ENCODE peak calls at places on chromosomes 3 and 15, in eight cellular contexts. V is naive thymus-derived CD4-positive, alpha-beta T cell; Q is MM.1S; R is A673; M is esophagus squamous epithelium; U is psoas muscle; K is body of pancreas; P is GM23248. W is an unnamed sample. For H3K27me3, the result is how much of the 10 kb centered on the place peaks cover.

GRCh38 chr3:69031635-69032034 is 18.2 kb upstream of the EOGT start:
- DNase-seq in R (no peak), U (no peak), Q (no peak), P (no peak), K (no peak), M (no peak), V (no peak), W (no peak)

GRCh38 chr15:33968224-33968623 is at the start of gene CHRM5:
- DNase-seq in U (no peak), P (no peak), Q (no peak), M (no peak), R (no peak), V (no peak), K (no peak), W (no peak)

GRCh38 chr3:105793040-105793439 is 75.8 kb downstream of the CBLB start:
- DNase-seq in Q (no peak), K (no peak), V (no peak), U (no peak), P (no peak), R (no peak), M (no peak), W (no peak)

GRCh38 chr3:125280966-125281365 is 68.4 kb upstream of the SLC12A8 start:
- DNase-seq in Q (no peak), V (no peak), P (peak), K (no peak), M (no peak), U (no peak), R (peak), W (peak)

GRCh38 chr15:50202003-50202402 is 20.0 kb downstream of the SLC27A2 start:
- DNase-seq in R (no peak), M (no peak), V (no peak), Q (no peak), U (no peak), P (no peak), K (no peak), W (no peak)

GRCh38 chr3:159792070-159792469 is 196.6 kb upstream of the IL12A start:
- DNase-seq in U (no peak), V (no peak), M (no peak), Q (no peak), R (no peak), P (no peak), K (no peak), W (no peak)

GRCh38 chr3:149808209-149808829 is 4.7 kb upstream of the RNF13 start:
- DNase-seq in V (peak), R (peak), P (peak), M (no peak), K (peak), U (peak), Q (peak), W (peak)

GRCh38 chr3:194579091-194579606 is 54.1 kb downstream of the TMEM44 start:
- DNase-seq in M (no peak), Q (no peak), V (no peak), P (no peak), U (no peak), R (no peak), K (no peak), W (peak)

GRCh38 chr3:11553436-11554235 is 90.1 kb downstream of the VGLL4 start:
- DNase-seq in P (no peak), M (no peak), K (peak), V (no peak), Q (no peak), R (no peak), U (peak), W (no peak)

GRCh38 chr15:67065531-67066005 is at the start of gene SMAD3:
- DNase-seq in V (peak), M (peak), Q (peak), U (peak), P (peak), R (peak), K (peak), W (peak)

GRCh38 chr3:17307482-17307881 is 422.7 kb downstream of the PLCL2 start:
- DNase-seq in V (no peak), P (no peak), R (no peak), M (no peak), U (no peak), K (no peak), Q (peak), W (peak)

GRCh38 chr15:32688151-32688639 is 29.6 kb upstream of the GREM1 start:
- DNase-seq in K (peak), R (no peak), M (no peak), V (no peak), U (no peak), Q (no peak), P (peak), W (no peak)

GRCh38 chr3:72015463-72015862 is 230.5 kb upstream of the PROK2 start:
- DNase-seq in K (no peak), Q (no peak), R (no peak), U (no peak), P (no peak), V (no peak), M (no peak), W (peak)

GRCh38 chr3:137709011-137709601 is 55.0 kb upstream of the SOX14 start:
- DNase-seq in M (no peak), U (no peak), Q (peak), K (no peak), P (peak), V (no peak), R (peak), W (peak)

GRCh38 chr3:70726966-70727365 is 414.5 kb upstream of the MDFIC2 start:
- DNase-seq in V (no peak), K (no peak), U (no peak), M (no peak), P (peak), R (no peak), Q (no peak), W (no peak)

GRCh38 chr3:155084567-155084966 is 4.4 kb downstream of the MME start:
- DNase-seq in R (no peak), P (no peak), Q (no peak), M (no peak), U (no peak), K (no peak), V (no peak), W (no peak)

GRCh38 chr3:65945953-65946352 is 92.8 kb downstream of the MAGI1 start:
- DNase-seq in Q (no peak), M (no peak), U (no peak), K (no peak), V (no peak), P (no peak), R (no peak), W (no peak)

GRCh38 chr3:46407976-46408375 is 917 bp downstream of the CCRL2 start:
- DNase-seq in U (peak), R (no peak), V (no peak), Q (no peak), K (no peak), P (peak), M (no peak), W (peak)

GRCh38 chr15:69511015-69511414 is 58.4 kb downstream of the RPLP1 start:
- DNase-seq in R (no peak), V (no peak), M (no peak), Q (no peak), U (no peak), P (no peak), K (no peak), W (no peak)

GRCh38 chr3:146184616-146185015 is 23.6 kb upstream of the PLOD2 start:
- DNase-seq in R (no peak), Q (no peak), P (peak), V (no peak), U (no peak), M (no peak), K (peak), W (peak)

GRCh38 chr3:38649500-38650247 is at the start of gene SCN5A:
- DNase-seq in R (peak), M (no peak), K (peak), Q (peak), U (peak), V (peak), P (peak), W (peak)

GRCh38 chr3:186821429-186822367 is 15.4 kb upstream of the RFC4 start:
- DNase-seq in Q (peak), U (no peak), K (no peak), V (no peak), P (peak), R (peak), M (no peak), W (peak)

GRCh38 chr3:45777111-45777752 is 19.1 kb downstream of the SLC6A20 start:
- DNase-seq in U (no peak), K (no peak), V (no peak), P (no peak), M (no peak), R (no peak), Q (no peak), W (no peak)

GRCh38 chr3:128351476-128352085 is 115.1 kb downstream of the DNAJB8 start:
- DNase-seq in M (no peak), R (no peak), U (peak), V (no peak), P (no peak), Q (no peak), K (peak), W (no peak)

GRCh38 chr3:144590854-144591253 is 619.2 kb downstream of the DIPK2A start:
- DNase-seq in V (no peak), U (no peak), P (peak), K (no peak), R (peak), M (no peak), Q (no peak), W (no peak)
- H3K27ac ChIP-seq in V (no peak), U (no peak), P (peak), K (no peak), R (peak), M (no peak), Q (no peak), W (no peak)

GRCh38 chr3:74614133-74614967 is at the start of gene CNTN3:
- DNase-seq in U (peak), M (no peak), R (peak), P (peak), Q (no peak), K (peak), V (no peak), W (no peak)
- H3K27me3 ChIP-seq in U (under half), M (under half), R (under half), P (under half), Q (under half), K (under half), V (under half), W (under half)

GRCh38 chr15:41510728-41511127 is 2.9 kb downstream of the LTK start:
- DNase-seq in U (no peak), K (no peak), P (no peak), M (no peak), R (no peak), V (no peak), Q (no peak), W (no peak)
- H3K4me3 ChIP-seq in U (no peak), K (no peak), P (no peak), M (peak), R (no peak), V (no peak), Q (no peak), W (peak)

GRCh38 chr15:92733934-92734521 is 78.5 kb upstream of the FAM174B start:
- DNase-seq in R (no peak), U (no peak), V (no peak), P (peak), K (no peak), Q (no peak), M (no peak), W (peak)

GRCh38 chr15:92733090-92733933 is 77.7 kb upstream of the FAM174B start:
- DNase-seq in U (no peak), V (no peak), P (peak), Q (no peak), K (no peak), R (peak), M (no peak), W (no peak)
- H3K27ac ChIP-seq in U (peak), V (no peak), P (peak), Q (no peak), K (peak), R (no peak), M (peak), W (peak)

GRCh38 chr15:42140383-42141070 is 15.9 kb downstream of the PLA2G4F start:
- DNase-seq in Q (no peak), V (no peak), U (no peak), M (no peak), R (no peak), K (no peak), P (no peak), W (peak)

GRCh38 chr15:42141246-42141645 is 15.2 kb downstream of the PLA2G4F start:
- DNase-seq in U (no peak), Q (no peak), M (no peak), R (no peak), K (no peak), V (no peak), P (no peak), W (no peak)

GRCh38 chr15:42138968-42139386 is 17.5 kb downstream of the PLA2G4F start:
- DNase-seq in P (no peak), K (no peak), Q (no peak), U (no peak), V (no peak), R (no peak), M (no peak), W (peak)

GRCh38 chr15:42138411-42138810 is 18.0 kb downstream of the PLA2G4F start:
- DNase-seq in Q (no peak), V (no peak), M (no peak), P (no peak), R (no peak), U (no peak), K (no peak), W (no peak)

DNA sequence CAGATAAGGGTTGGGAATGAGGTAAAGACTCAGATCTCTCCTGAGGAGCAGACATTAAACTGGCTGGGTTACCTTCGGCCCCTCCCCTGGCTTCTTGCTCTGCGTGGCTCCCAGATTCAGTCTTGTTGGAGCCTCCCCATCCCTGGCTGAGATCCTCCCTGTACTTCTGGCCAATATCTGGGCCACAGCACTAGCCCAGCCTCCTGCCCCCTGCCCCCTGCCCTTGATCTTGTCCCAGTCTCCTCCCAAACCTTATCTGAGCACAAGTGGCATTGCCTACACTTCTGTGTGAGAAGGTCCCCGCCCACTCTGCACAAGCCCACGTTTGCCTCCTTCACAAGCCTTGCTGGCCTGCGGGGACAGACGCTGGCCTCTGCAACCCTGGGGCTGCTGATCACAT is 16.8 kb downstream of the PLA2G4F start:
- DNase-seq in U (no peak), Q (no peak), V (no peak), M (no peak), K (no peak), P (no peak), R (no peak), W (peak)
- H3K27me3 ChIP-seq in U (under half), Q (under half), V (under half), M (under half), K (under half), P (under half), R (under half), W (under half)